ENCODE peak calls at places on chromosomes 2 and 18, in four cellular contexts. One of them, this sample, is unnamed.

GRCh38 chr2:150570712-150571111 is 83.2 kb upstream of the RND3 start:
- DNase-seq in mesothelial cell of epicardium: no peak
- DNase-seq in EL: peak; percentile 93
- DNase-seq in H54: peak; percentile 49
- DNase-seq in this sample: peak; percentile 88

GRCh38 chr18:73717570-73717969 is 430.1 kb downstream of the FBXO15 start:
- DNase-seq in mesothelial cell of epicardium: no peak
- DNase-seq in EL: peak; percentile 61
- DNase-seq in H54: no peak
- DNase-seq in this sample: peak; percentile 35

GRCh38 chr2:155905640-155906039 is 426.9 kb downstream of the NR4A2 start:
- DNase-seq in mesothelial cell of epicardium: no peak
- DNase-seq in EL: no peak
- DNase-seq in H54: no peak
- DNase-seq in this sample: no peak

GRCh38 chr2:65049010-65049639 is 7.1 kb upstream of the CEP68 start:
- DNase-seq in mesothelial cell of epicardium: no peak
- DNase-seq in EL: no peak
- DNase-seq in H54: no peak
- DNase-seq in this sample: no peak

GRCh38 chr2:7083580-7084509 is 166.6 kb downstream of the RNF144A start:
- DNase-seq in mesothelial cell of epicardium: no peak
- DNase-seq in EL: peak; percentile 38
- DNase-seq in H54: no peak
- DNase-seq in this sample: peak; percentile 26

GRCh38 chr2:47310801-47311560 is 92.0 kb upstream of the MSH2 start:
- DNase-seq in mesothelial cell of epicardium: no peak
- DNase-seq in EL: no peak
- DNase-seq in H54: no peak
- DNase-seq in this sample: peak; percentile 63

GRCh38 chr2:37284386-37284785 is 40.2 kb downstream of the PRKD3 start:
- DNase-seq in mesothelial cell of epicardium: no peak
- DNase-seq in EL: no peak
- DNase-seq in H54: no peak
- DNase-seq in this sample: no peak

GRCh38 chr2:210475726-210476125 is 833 bp downstream of the LANCL1 start:
- DNase-seq in mesothelial cell of epicardium: no peak
- DNase-seq in EL: no peak
- DNase-seq in H54: no peak
- DNase-seq in this sample: peak; percentile 6

GRCh38 chr2:20148841-20149702 is 75.9 kb downstream of the SDC1 start:
- DNase-seq in mesothelial cell of epicardium: no peak
- DNase-seq in EL: peak; percentile 91
- DNase-seq in H54: no peak
- DNase-seq in this sample: peak; percentile 73

GRCh38 chr2:170214309-170214902 is 36.5 kb downstream of the MYO3B start:
- DNase-seq in mesothelial cell of epicardium: no peak
- DNase-seq in EL: no peak
- DNase-seq in H54: no peak
- DNase-seq in this sample: no peak

GRCh38 chr2:69798909-69799526 is 30.4 kb upstream of the GMCL1 start:
- DNase-seq in mesothelial cell of epicardium: no peak
- DNase-seq in EL: peak; percentile 68
- DNase-seq in H54: no peak
- DNase-seq in this sample: peak; percentile 94

GRCh38 chr2:127064642-127065250 is 42.2 kb downstream of the BIN1 start:
- DNase-seq in mesothelial cell of epicardium: no peak
- DNase-seq in EL: peak; percentile 98
- DNase-seq in H54: peak; percentile 100
- DNase-seq in this sample: peak; percentile 98

GRCh38 chr2:214881647-214882205 is 72.2 kb upstream of the BARD1 start:
- DNase-seq in mesothelial cell of epicardium: no peak
- DNase-seq in EL: peak; percentile 5
- DNase-seq in H54: no peak
- DNase-seq in this sample: no peak

GRCh38 chr2:17156086-17156485 is 362.2 kb downstream of the RAD51AP2 start:
- DNase-seq in mesothelial cell of epicardium: no peak
- DNase-seq in EL: no peak
- DNase-seq in H54: no peak
- DNase-seq in this sample: no peak

GRCh38 chr2:30208453-30208852 is 22.9 kb upstream of the LBH start:
- DNase-seq in mesothelial cell of epicardium: no peak
- DNase-seq in EL: peak; percentile 56
- DNase-seq in H54: peak; percentile 51
- DNase-seq in this sample: peak; percentile 81